ENCODE peak calls at places on chromosome 15, in seven cellular contexts. X is AG09309, S is bronchial epithelial cell, J is GM23338, F is AG10803, C is dorsolateral prefrontal cortex, K is astrocyte of the cerebellum. Y is an unnamed sample.

GRCh38 chr15:61228025-61228901 is 839 bp downstream of the RORA start:
- DNase-seq in X (no peak), C (peak), S (no peak), J (peak), K (no peak), F (peak), Y (peak)

GRCh38 chr15:81284256-81285031 is 39.5 kb downstream of the STARD5 start:
- DNase-seq in C (no peak), X (no peak), K (no peak), S (no peak), J (no peak), F (no peak), Y (no peak)

GRCh38 chr15:62850791-62851291 is 191.7 kb upstream of the TPM1 start:
- DNase-seq in F (peak), K (peak), C (no peak), S (peak), J (peak), X (peak), Y (peak)

GRCh38 chr15:48553559-48553958 is 92.0 kb downstream of the FBN1 start:
- DNase-seq in F (peak), C (no peak), J (no peak), K (no peak), X (no peak), S (peak), Y (peak)

GRCh38 chr15:92818658-92819311 is 81.3 kb upstream of the CHD2 start:
- DNase-seq in C (no peak), K (no peak), F (no peak), S (no peak), J (no peak), X (no peak), Y (no peak)

GRCh38 chr15:66927326-66928077 is 137.9 kb upstream of the SMAD3 start:
- DNase-seq in F (no peak), X (no peak), K (no peak), J (no peak), C (no peak), S (peak), Y (peak)

GRCh38 chr15:40313531-40314398 is 6.0 kb upstream of the PLCB2 start:
- DNase-seq in X (no peak), J (no peak), F (peak), S (peak), K (no peak), C (peak), Y (no peak)

GRCh38 chr15:70892912-70893560 is 410 bp downstream of the LRRC49 start:
- DNase-seq in X (no peak), F (peak), C (peak), K (peak), S (peak), J (no peak), Y (peak)

GRCh38 chr15:41930221-41930866 is 36.5 kb upstream of the SPTBN5 start:
- DNase-seq in C (no peak), F (peak), S (peak), X (peak), K (peak), J (no peak), Y (peak)

GRCh38 chr15:56739964-56740640 is 6.8 kb upstream of the ZNF280D start:
- DNase-seq in F (no peak), K (no peak), S (no peak), C (no peak), J (peak), X (no peak), Y (no peak)
- TF ChIP-seq CTCF in F (no peak), K (no peak), S (no peak), C (no peak), J (peak), X (peak), Y (no peak)

GRCh38 chr15:90013503-90013937 is 12.4 kb downstream of the ZNF710 start:
- DNase-seq in K (no peak), J (no peak), C (no peak), S (no peak), X (no peak), F (no peak), Y (no peak)
- H3K4me3 ChIP-seq in K (no peak), J (no peak), C (no peak), S (no peak), X (no peak), F (no peak), Y (no peak)

GRCh38 chr15:100263721-100264455 is 77.9 kb downstream of the ADAMTS17 start:
- DNase-seq in C (no peak), S (no peak), K (no peak), X (no peak), J (no peak), F (no peak), Y (no peak)
- TF ChIP-seq CTCF in C (no peak), S (no peak), K (no peak), X (no peak), J (no peak), F (no peak), Y (no peak)

GRCh38 chr15:65791335-65792129 is 561 bp downstream of the DENND4A start:
- DNase-seq in S (no peak), K (no peak), C (peak), F (no peak), X (no peak), J (peak), Y (peak)
- H3K4me3 ChIP-seq in S (peak), K (peak), C (peak), F (peak), X (peak), J (peak), Y (peak)

DNA sequence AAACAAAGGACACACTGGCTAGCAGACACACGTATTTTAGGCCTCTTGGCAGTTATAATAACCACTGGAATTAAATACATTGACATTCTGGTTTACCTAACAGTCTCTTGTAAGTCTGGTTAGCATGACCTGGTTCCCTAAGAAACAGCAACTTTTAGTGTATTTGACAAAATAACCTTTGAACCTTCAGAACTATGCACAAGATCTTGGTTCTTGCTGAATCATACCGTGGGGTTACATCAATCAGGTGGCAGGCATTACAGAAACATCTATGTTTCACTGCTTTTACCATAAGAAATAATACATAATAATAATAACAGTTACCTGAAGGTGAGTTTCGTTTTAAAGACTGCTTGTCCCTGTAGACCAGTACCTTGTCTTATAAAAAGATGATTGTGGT is 18.8 kb downstream of the LEO1 start:
- DNase-seq in X (no peak), C (no peak), F (no peak), S (no peak), J (no peak), K (no peak), Y (no peak)
- TF ChIP-seq CTCF in X (no peak), C (no peak), F (no peak), S (no peak), J (no peak), K (no peak), Y (no peak)